ENCODE peak calls at places on chromosomes 1 and 21, in nine cellular contexts. S, P, X, Z, D, T, J, O and F are unnamed samples.

GRCh38 chr1:214958491-214958890 is 124.0 kb upstream of the KCNK2 start:
- DNase-seq in J (no peak), D (no peak), X (no peak), O (no peak), T (peak), Z (no peak), S (no peak), P (no peak), F (no peak)

GRCh38 chr1:117782056-117782455 is 147.4 kb downstream of the GDAP2 start:
- DNase-seq in X (no peak), Z (no peak), D (no peak), J (no peak), S (no peak), P (no peak), T (no peak), O (no peak), F (no peak)

GRCh38 chr1:26016258-26016943 is 5.2 kb upstream of the EXTL1 start:
- DNase-seq in T (peak), X (no peak), D (no peak), P (no peak), Z (no peak), J (no peak), S (no peak), O (no peak), F (no peak)

GRCh38 chr1:150970818-150971582 is 3.6 kb downstream of the CERS2 start:
- DNase-seq in O (peak), J (peak), Z (peak), S (peak), X (no peak), T (peak), D (peak), P (peak), F (peak)

GRCh38 chr1:22619252-22619651 is 17.2 kb upstream of the C1QA start:
- DNase-seq in D (no peak), J (no peak), T (no peak), O (no peak), S (no peak), X (no peak), Z (no peak), P (no peak), F (no peak)

GRCh38 chr1:151001592-151001991 is 5.1 kb downstream of the MINDY1 start:
- DNase-seq in S (no peak), X (no peak), T (no peak), P (no peak), O (no peak), D (no peak), J (no peak), Z (no peak), F (peak)

GRCh38 chr1:2543543-2544092 is 12.6 kb upstream of the TNFRSF14 start:
- DNase-seq in T (peak), D (no peak), X (no peak), J (peak), S (no peak), O (no peak), Z (peak), P (no peak), F (no peak)

GRCh38 chr1:59903136-59903754 is 23.3 kb downstream of the CYP2J2 start:
- DNase-seq in X (peak), D (no peak), J (no peak), P (peak), O (no peak), T (no peak), S (no peak), Z (no peak), F (peak)

GRCh38 chr1:229316166-229316565 is 26.7 kb downstream of the CCSAP start:
- DNase-seq in O (no peak), S (no peak), X (no peak), P (no peak), Z (no peak), T (no peak), J (no peak), D (no peak), F (no peak)

GRCh38 chr21:35136106-35136505 is 87.0 kb upstream of the RUNX1 start:
- DNase-seq in Z (no peak), O (no peak), P (no peak), J (no peak), X (no peak), D (no peak), S (no peak), T (no peak), F (no peak)

GRCh38 chr1:105137543-105138444 is 1388.1 kb downstream of the AMY1C start:
- DNase-seq in D (no peak), X (peak), O (peak), T (no peak), P (peak), Z (no peak), S (no peak), J (no peak), F (peak)

GRCh38 chr1:81573458-81573857 is 227.3 kb upstream of the ADGRL2 start:
- DNase-seq in X (no peak), O (no peak), Z (no peak), D (no peak), T (no peak), P (no peak), S (no peak), J (no peak), F (no peak)

GRCh38 chr1:2290171-2290578 is 62.1 kb downstream of the SKI start:
- DNase-seq in X (no peak), J (no peak), Z (no peak), S (no peak), O (no peak), D (no peak), P (no peak), T (no peak), F (no peak)

GRCh38 chr1:98792123-98792522 is 130.6 kb downstream of the SNX7 start:
- DNase-seq in S (no peak), D (no peak), J (no peak), Z (no peak), P (no peak), O (no peak), T (peak), X (no peak), F (no peak)

GRCh38 chr1:2098301-2098698 is 48.1 kb downstream of the PRKCZ start:
- DNase-seq in X (no peak), S (no peak), O (no peak), J (no peak), D (no peak), T (no peak), Z (no peak), P (no peak), F (no peak)

GRCh38 chr1:57850572-57850971 is 426.7 kb upstream of the DAB1 start:
- DNase-seq in T (no peak), D (no peak), S (no peak), J (no peak), Z (no peak), X (no peak), O (no peak), P (no peak), F (no peak)

GRCh38 chr21:41317458-41317857 is 857 bp downstream of the FAM3B start:
- DNase-seq in O (no peak), X (no peak), P (no peak), D (no peak), S (no peak), J (peak), Z (no peak), T (no peak), F (no peak)

GRCh38 chr1:219587817-219588561 is 24.9 kb downstream of the ZC3H11B start:
- DNase-seq in T (peak), X (no peak), Z (no peak), O (no peak), P (no peak), S (no peak), J (no peak), D (no peak), F (no peak)

GRCh38 chr1:61853545-61853944 is 111.3 kb downstream of the PATJ start:
- DNase-seq in S (no peak), O (no peak), J (no peak), Z (no peak), D (no peak), P (no peak), X (no peak), T (peak), F (no peak)

GRCh38 chr21:26743524-26743923 is 101.7 kb downstream of the ADAMTS1 start:
- DNase-seq in J (no peak), S (no peak), Z (no peak), D (no peak), X (no peak), T (no peak), O (no peak), P (no peak), F (no peak)

GRCh38 chr1:112524251-112524650 is 15.5 kb downstream of the WNT2B start:
- DNase-seq in Z (no peak), J (no peak), S (no peak), X (no peak), O (peak), T (no peak), P (no peak), D (no peak), F (peak)

GRCh38 chr1:246066553-246066952 is 440.5 kb downstream of the SMYD3 start:
- DNase-seq in X (no peak), O (no peak), P (no peak), T (no peak), D (no peak), S (no peak), J (no peak), Z (no peak), F (no peak)

GRCh38 chr1:167566766-167567165 is 13.2 kb upstream of the CREG1 start:
- DNase-seq in P (no peak), S (no peak), X (no peak), O (no peak), J (no peak), Z (no peak), D (no peak), T (no peak), F (no peak)

GRCh38 chr1:12551584-12551983 is 66.4 kb downstream of the DHRS3 start:
- DNase-seq in T (no peak), D (no peak), O (no peak), Z (no peak), J (no peak), S (no peak), X (no peak), P (no peak), F (no peak)

GRCh38 chr1:235945775-235946565 is 79.3 kb upstream of the LYST start:
- DNase-seq in J (no peak), S (no peak), P (no peak), D (peak), X (no peak), T (no peak), O (no peak), Z (no peak), F (no peak)

GRCh38 chr1:235943581-235944114 is 76.9 kb upstream of the LYST start:
- DNase-seq in P (no peak), Z (no peak), O (no peak), T (peak), D (no peak), S (no peak), X (peak), J (no peak), F (no peak)

GRCh38 chr1:235947989-235948388 is 81.3 kb upstream of the LYST start:
- DNase-seq in J (no peak), T (no peak), P (no peak), X (no peak), O (no peak), S (no peak), D (no peak), Z (no peak), F (no peak)

GRCh38 chr1:235948774-235949427 is 82.2 kb upstream of the LYST start:
- DNase-seq in S (no peak), Z (no peak), T (no peak), P (no peak), D (no peak), O (no peak), X (no peak), J (no peak), F (no peak)

DNA sequence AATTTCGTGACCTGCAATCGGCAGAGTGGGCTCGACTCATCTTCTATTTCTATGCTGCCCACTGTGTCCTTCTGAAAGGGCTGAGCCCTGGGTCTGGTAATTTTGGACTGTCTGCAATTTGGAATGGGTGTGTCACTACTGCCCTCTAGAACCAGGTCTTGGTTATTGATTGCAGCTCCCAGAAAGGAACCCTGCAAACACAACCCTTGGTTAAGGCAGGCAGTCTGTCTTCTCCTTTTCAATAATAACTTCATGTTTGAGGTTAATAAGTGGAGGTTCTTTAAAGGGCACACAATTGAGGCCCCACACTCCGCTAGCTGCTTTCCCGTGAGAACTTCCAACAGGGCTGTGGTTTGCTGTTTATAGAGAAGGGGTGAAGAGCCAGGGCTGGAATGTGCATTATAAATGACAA is 79.9 kb upstream of the LYST start:
- DNase-seq in X (no peak), T (peak), O (no peak), J (no peak), P (no peak), S (no peak), Z (no peak), D (no peak), F (no peak)
- TF ChIP-seq CTCF in X (peak), T (peak), O (no peak), J (peak), P (peak), S (no peak), Z (no peak), D (no peak), F (no peak)

GRCh38 chr1:108199781-108200626 is at the start of gene SLC25A24:
- DNase-seq in X (peak), D (peak), P (peak), O (peak), T (peak), J (peak), Z (peak), S (peak), F (peak)
- H3K27ac ChIP-seq in X (peak), D (peak), P (peak), O (peak), T (peak), J (peak), Z (peak), S (peak), F (peak)

DNA sequence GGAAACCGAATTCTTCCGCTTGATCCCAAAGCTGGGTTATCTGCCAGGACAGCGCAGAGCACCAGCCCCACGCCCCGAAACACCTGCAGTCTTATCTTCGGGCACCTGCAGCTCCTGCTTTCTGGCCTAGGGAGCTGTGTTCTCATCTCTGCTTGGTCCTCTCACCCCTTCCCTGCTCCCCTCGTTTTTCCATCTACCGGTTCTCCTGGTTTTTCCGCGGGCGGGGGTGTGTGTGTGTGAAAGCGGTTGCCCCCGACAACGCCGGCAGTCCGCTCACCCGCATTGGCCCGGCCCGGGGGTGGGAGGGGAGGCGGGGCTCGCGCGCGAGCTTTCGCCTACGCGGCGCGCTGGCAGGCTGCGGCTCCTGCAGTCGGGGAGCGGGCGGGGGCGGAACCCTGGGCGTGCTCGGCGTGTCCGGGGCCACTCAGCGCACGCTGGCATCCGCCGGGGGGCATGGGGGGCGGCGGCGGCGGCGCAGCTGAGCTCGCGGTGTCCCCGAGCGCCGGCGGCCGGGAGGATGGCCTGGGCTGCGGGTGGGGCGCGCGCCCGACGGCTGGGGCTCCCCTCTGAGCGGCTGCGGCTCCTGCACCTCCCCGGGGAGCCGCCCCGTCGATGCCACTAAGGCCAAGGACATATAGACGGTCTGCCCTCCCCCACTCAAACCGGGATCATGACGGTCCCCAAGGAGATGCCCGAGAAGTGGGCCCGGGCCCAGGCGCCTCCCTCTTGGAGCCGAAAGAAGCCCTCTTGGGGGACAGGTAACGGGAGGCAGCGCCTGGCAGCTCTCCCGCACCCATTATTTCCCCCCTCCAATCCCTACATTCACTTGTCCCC is 3.2 kb downstream of the ATP8B2 start:
- DNase-seq in X (no peak), Z (peak), O (peak), J (peak), T (peak), P (peak), S (peak), D (peak), F (peak)
- TF ChIP-seq POLR2A in X (no peak), Z (no peak), O (peak), J (no peak), T (no peak), P (no peak), S (no peak), D (no peak), F (no peak)

DNA sequence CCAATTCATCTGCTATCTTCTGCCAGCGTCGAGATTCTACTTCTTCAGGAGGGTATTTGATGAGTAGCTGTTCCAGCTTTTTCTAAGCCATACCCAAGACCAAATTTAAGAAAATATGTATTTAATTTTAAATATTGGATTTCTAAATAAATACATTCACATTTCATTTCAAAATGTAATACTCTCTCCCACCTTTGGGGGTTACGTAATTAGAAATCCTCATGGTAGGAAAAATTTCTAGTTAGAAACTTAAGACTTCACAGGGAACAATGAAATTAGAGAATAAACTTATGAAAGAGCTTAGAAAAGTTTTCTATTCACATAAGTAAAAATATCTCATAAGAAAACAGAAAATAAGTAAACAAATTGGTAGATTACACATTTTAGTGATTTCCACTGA is 102.9 kb downstream of the ZZZ3 start:
- DNase-seq in S (no peak), X (no peak), T (no peak), O (no peak), D (no peak), Z (no peak), P (no peak), J (no peak), F (no peak)
- TF ChIP-seq CTCF in S (no peak), X (no peak), T (no peak), O (no peak), D (no peak), Z (no peak), P (no peak), J (no peak), F (no peak)

GRCh38 chr1:172149377-172149776 is 271.1 kb upstream of the C1orf105 start:
- DNase-seq in O (no peak), X (no peak), S (no peak), J (no peak), P (no peak), T (peak), D (no peak), Z (no peak), F (no peak)

GRCh38 chr1:172146149-172146850 is 274.2 kb upstream of the C1orf105 start:
- DNase-seq in P (no peak), T (peak), O (no peak), X (no peak), S (no peak), Z (no peak), D (no peak), J (no peak), F (no peak)

GRCh38 chr1:172148213-172148612 is 272.3 kb upstream of the C1orf105 start:
- DNase-seq in Z (no peak), P (no peak), T (peak), S (no peak), D (no peak), J (no peak), O (no peak), X (no peak), F (no peak)

GRCh38 chr1:172145656-172146055 is 274.8 kb upstream of the C1orf105 start:
- DNase-seq in P (no peak), X (no peak), D (no peak), Z (no peak), J (no peak), O (no peak), T (no peak), S (no peak), F (no peak)

GRCh38 chr1:172147541-172147940 is 272.9 kb upstream of the C1orf105 start:
- DNase-seq in S (no peak), J (no peak), O (no peak), P (no peak), X (no peak), Z (no peak), D (no peak), T (no peak), F (no peak)
- H3K27ac ChIP-seq in S (no peak), J (no peak), O (no peak), P (no peak), X (no peak), Z (no peak), D (peak), T (no peak), F (no peak)

GRCh38 chr1:39776400-39776713 is 5.2 kb upstream of the OXCT2 start:
- DNase-seq in T (no peak), P (no peak), Z (peak), X (no peak), O (no peak), S (no peak), D (no peak), J (no peak), F (no peak)
- TF ChIP-seq POLR2A in T (no peak), P (no peak), Z (no peak), X (no peak), O (no peak), S (no peak), D (no peak), J (no peak), F (no peak)

DNA sequence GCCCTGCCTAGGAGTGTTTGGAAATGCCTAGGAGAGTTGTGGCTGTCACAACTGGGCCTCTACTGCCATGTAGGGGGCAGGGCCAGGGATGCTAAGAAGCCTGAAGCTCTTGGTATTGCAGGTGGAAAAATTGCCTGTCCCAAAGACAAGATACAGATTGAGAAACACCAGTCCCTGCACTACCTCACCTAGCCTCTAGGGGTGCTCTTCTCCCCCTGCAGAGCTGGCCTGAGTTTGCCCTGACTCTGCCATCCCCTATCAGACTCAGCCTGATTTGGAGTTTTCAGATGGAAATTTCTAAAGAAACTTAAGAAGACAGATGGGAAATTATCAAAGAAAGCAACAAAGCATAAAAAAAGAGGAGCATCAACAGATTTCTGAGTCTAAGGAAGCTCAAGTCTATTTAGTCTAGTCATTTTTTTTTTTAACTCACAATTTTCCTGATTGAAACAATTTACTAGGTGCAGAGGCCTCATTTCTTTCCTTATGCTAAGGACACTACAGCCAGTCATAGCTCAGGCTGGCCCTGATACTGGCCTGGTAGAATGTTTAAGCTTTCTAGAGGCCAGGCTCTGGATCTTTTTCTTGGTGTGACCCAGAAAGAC is 61.4 kb upstream of the LRRN2 start:
- DNase-seq in D (no peak), O (no peak), S (peak), P (peak), T (peak), Z (peak), X (peak), J (peak), F (peak)
- TF ChIP-seq CTCF in D (peak), O (peak), S (peak), P (peak), T (peak), Z (peak), X (peak), J (peak), F (peak)